ENCODE peak calls at places on chromosomes 6 and 20, in eight cellular contexts. P, R, H, M, Z, E, C and B are unnamed samples.

GRCh38 chr6:80445752-80446151 is 339.3 kb downstream of the BCKDHB start:
- DNase-seq in M (no peak), Z (no peak), P (no peak), E (no peak), H (no peak), R (no peak), C (no peak), B (no peak)

GRCh38 chr6:144675231-144675861 is 390.2 kb downstream of the UTRN start:
- DNase-seq in C (no peak), H (no peak), M (peak; percentile 81), R (no peak), Z (peak; percentile 61), E (no peak), P (peak; percentile 49), B (no peak)

GRCh38 chr6:26205161-26205624 is 118.0 kb downstream of the HFE start:
- DNase-seq in C (peak; percentile 92), R (peak; percentile 84), E (peak; percentile 88), P (peak; percentile 94), Z (peak; percentile 92), H (peak; percentile 57), M (peak; percentile 84), B (peak; percentile 73)

GRCh38 chr6:56911847-56912246 is 43.1 kb upstream of the BEND6 start:
- DNase-seq in P (no peak), Z (no peak), E (no peak), M (peak; percentile 85), R (no peak), C (no peak), H (peak; percentile 50), B (no peak)

GRCh38 chr6:106972500-106972899 is 2.0 kb downstream of the CD24 start:
- DNase-seq in R (no peak), P (no peak), M (peak; percentile 6), C (no peak), E (no peak), Z (no peak), H (no peak), B (no peak)

GRCh38 chr6:10528170-10528981 is 7.2 kb downstream of the GCNT2 start:
- DNase-seq in H (no peak), Z (no peak), R (no peak), M (peak; percentile 59), E (peak; percentile 54), P (no peak), C (no peak), B (peak; percentile 53)

GRCh38 chr6:168641455-168641854 is 200.5 kb downstream of the SMOC2 start:
- DNase-seq in H (no peak), R (no peak), P (no peak), C (no peak), Z (peak; percentile 56), M (no peak), E (no peak), B (no peak)

GRCh38 chr20:52895662-52896061 is 76.5 kb upstream of the TSHZ2 start:
- DNase-seq in C (no peak), P (no peak), Z (no peak), M (peak; percentile 1), E (no peak), H (no peak), R (no peak), B (no peak)

DNA sequence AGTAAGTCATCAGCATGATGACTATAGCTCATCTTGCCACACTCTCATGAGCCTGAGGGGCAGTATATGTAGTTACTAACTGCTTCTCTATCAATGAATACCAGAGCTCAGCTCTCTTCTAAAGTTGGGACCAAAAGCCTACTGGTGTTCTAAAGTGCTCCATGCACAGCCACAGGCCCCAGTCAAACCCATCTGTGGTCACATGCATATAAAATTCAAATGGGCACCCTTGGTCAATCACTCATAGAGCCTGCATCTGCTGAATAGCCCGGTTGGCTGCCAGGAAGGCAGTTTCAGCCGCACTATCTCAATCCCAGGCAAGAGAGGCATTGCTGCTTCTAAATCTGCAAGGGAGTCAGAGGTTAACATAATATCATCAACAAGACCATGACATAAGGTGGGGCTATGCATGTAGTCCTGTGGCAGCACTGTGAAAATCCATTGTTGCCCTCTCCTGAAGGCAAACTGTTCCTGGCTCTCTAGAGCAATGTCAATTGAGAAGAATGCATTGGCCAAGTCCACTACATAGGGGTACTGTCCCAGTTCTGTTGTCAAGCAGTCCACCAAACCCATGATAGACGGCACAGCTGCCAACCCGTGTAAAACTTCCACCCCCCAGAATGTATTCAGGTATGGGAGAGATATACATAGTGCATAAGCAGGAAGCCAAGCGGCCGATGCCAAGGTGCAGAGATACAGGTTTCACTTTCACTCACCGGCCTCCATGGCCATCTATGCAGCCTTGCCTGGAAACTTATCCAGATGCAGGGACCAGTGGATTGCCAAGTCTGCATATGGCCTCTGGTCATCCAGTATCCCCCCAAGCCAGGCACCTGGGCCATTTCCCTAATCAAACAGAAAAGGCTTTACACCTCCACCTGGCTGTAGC is 76.2 kb downstream of the ALDH8A1 start:
- DNase-seq in R (no peak), H (no peak), P (no peak), C (no peak), Z (no peak), E (no peak), M (no peak), B (no peak)
- H3K9me3 ChIP-seq in R (no peaks in the 10 kb centered on the region), H (peaks cover 9% of the 10 kb centered on the region), P (no peaks in the 10 kb centered on the region), C (no peaks in the 10 kb centered on the region), Z (no peaks in the 10 kb centered on the region), E (no peaks in the 10 kb centered on the region), M (no peaks in the 10 kb centered on the region), B (no peaks in the 10 kb centered on the region)

GRCh38 chr20:11128131-11128831 is 454.5 kb upstream of the JAG1 start:
- DNase-seq in H (no peak), R (no peak), P (no peak), Z (no peak), C (no peak), E (no peak), M (no peak), B (no peak)

GRCh38 chr20:11136691-11137090 is 462.9 kb upstream of the JAG1 start:
- DNase-seq in C (no peak), E (no peak), P (no peak), Z (no peak), M (peak; percentile 39), H (no peak), R (no peak), B (no peak)

GRCh38 chr20:11130554-11131166 is 456.9 kb upstream of the JAG1 start:
- DNase-seq in E (no peak), R (no peak), C (no peak), M (no peak), Z (no peak), H (no peak), P (no peak), B (no peak)

DNA sequence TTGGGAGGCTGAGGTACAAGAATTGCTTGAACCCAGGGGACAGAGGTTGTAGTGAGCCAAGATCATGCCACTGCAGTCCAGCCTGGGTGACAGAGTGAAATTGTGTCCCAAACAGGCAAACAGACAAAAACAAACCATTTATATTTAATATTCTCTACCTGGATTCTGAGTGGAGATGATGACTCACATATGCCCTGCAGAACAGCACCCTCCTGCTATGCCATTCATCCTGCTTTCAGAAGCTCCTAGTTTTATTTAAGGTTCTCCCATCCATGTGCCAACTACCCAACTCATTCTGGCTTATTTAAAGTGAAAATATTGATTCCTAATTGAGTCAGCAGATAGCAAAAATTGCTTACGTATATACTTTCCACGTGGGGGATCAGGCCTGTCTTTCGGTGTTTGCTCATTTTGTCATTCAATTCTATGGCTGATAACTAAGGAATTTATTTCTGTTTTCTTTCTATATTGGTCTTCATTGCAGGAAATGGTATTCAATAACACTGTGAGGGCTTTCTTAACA is 459.1 kb upstream of the JAG1 start:
- DNase-seq in C (no peak), R (no peak), E (no peak), M (no peak), H (no peak), P (no peak), Z (no peak), B (no peak)
- H3K4me1 ChIP-seq in C (no peaks in the 10 kb centered on the region), R (peaks cover 5% of the 10 kb centered on the region), E (peaks cover 6% of the 10 kb centered on the region), M (no peaks in the 10 kb centered on the region), H (no peaks in the 10 kb centered on the region), P (no peaks in the 10 kb centered on the region), Z (no peaks in the 10 kb centered on the region), B (no peaks in the 10 kb centered on the region)

GRCh38 chr20:2890743-2891142 is 17.5 kb downstream of the PTPRA start:
- DNase-seq in R (no peak), H (no peak), C (no peak), P (no peak), E (no peak), Z (no peak), M (peak; percentile 24), B (peak; percentile 58)

GRCh38 chr20:2887715-2888114 is 14.4 kb downstream of the PTPRA start:
- DNase-seq in M (no peak), R (no peak), E (no peak), H (no peak), P (no peak), Z (no peak), C (no peak), B (no peak)

GRCh38 chr20:2889797-2890196 is 16.5 kb downstream of the PTPRA start:
- DNase-seq in H (no peak), P (no peak), C (no peak), R (no peak), Z (no peak), E (no peak), M (no peak), B (no peak)

GRCh38 chr20:2891343-2891742 is 18.1 kb downstream of the PTPRA start:
- DNase-seq in C (no peak), R (no peak), E (no peak), M (no peak), H (no peak), P (no peak), Z (no peak), B (no peak)

GRCh38 chr20:2889209-2889608 is 15.9 kb downstream of the PTPRA start:
- DNase-seq in C (no peak), H (no peak), M (no peak), P (no peak), E (no peak), Z (no peak), R (no peak), B (no peak)
- H3K9me3 ChIP-seq in C (no peaks in the 10 kb centered on the region), H (no peaks in the 10 kb centered on the region), M (no peaks in the 10 kb centered on the region), P (no peaks in the 10 kb centered on the region), E (no peaks in the 10 kb centered on the region), Z (no peaks in the 10 kb centered on the region), R (no peaks in the 10 kb centered on the region), B (no peaks in the 10 kb centered on the region)

GRCh38 chr20:44586986-44587980 is 4.9 kb downstream of the PKIG start:
- DNase-seq in C (no peak), M (peak; percentile 33), H (no peak), Z (no peak), E (no peak), P (no peak), R (no peak), B (no peak)

GRCh38 chr20:44584103-44584690 is 1.8 kb downstream of the PKIG start:
- DNase-seq in M (no peak), H (no peak), C (no peak), E (no peak), Z (no peak), R (no peak), P (no peak), B (no peak)

GRCh38 chr20:44589522-44589921 is 7.1 kb downstream of the PKIG start:
- DNase-seq in P (no peak), C (no peak), Z (no peak), R (no peak), M (peak; percentile 48), E (no peak), H (no peak), B (no peak)

GRCh38 chr20:44585042-44585968 is 2.9 kb downstream of the PKIG start:
- DNase-seq in M (no peak), Z (no peak), P (no peak), E (no peak), C (no peak), H (no peak), R (no peak), B (no peak)

DNA sequence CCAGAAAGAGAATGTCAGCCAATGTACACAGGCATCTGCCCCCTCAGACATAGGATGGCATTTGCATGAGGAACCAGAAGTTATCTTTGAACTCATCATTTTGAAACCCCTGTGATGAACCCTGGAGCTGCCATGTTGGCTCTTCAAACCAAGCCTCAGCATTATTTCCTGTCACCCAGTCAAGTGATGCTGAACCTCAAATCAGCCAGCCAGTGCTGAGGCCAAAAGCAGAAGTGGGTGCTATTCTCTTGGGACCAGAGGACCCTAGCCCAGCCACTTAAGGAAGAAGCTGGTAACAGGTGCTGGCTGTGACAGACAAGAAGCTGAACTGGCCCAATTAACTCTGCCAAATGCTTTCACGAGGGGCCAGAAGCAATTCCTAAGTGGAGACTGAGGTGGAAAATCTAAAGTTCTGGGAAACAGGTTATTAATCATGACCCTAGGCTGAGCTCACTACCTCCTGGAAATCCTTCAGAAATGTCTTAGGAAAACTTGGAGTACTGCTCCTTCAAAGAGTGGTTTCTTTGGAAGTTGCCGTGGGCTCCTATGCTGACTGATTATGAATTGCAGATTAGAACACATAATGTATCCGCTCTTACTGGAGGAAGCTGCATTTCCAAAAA is 4.0 kb downstream of the PKIG start:
- DNase-seq in C (no peak), E (no peak), R (no peak), M (peak; percentile 10), H (no peak), P (no peak), Z (no peak), B (no peak)
- H3K4me1 ChIP-seq in C (peaks cover 15% of the 10 kb centered on the region), E (peaks cover 30% of the 10 kb centered on the region), R (peaks cover 59% of the 10 kb centered on the region), M (peaks cover 25% of the 10 kb centered on the region), H (no peaks in the 10 kb centered on the region), P (no peaks in the 10 kb centered on the region), Z (peaks cover 21% of the 10 kb centered on the region), B (peaks cover 30% of the 10 kb centered on the region)